ENCODE peak calls at places on chromosomes 12 and 14, in nine cellular contexts. D is fibroblast of lung; E is neural progenitor cell; P is hepatocyte; R is CD8-positive, alpha-beta T cell; U is suprapubic skin; F is esophagus muscularis mucosa; L is IMR-90; G is H9. J is an unnamed sample.

GRCh38 chr14:68318788-68319187 is 474.1 kb downstream of the ZFP36L1 start:
- DNase-seq in D (no peak), E (no peak), P (no peak), R (no peak), U (no peak), F (no peak), L (no peak), G (no peak), J (no peak)

GRCh38 chr14:92464156-92464555 is 49.4 kb upstream of the RIN3 start:
- DNase-seq in D (no peak), E (no peak), P (no peak), R (no peak), U (no peak), F (no peak), L (no peak), G (no peak), J (no peak)

GRCh38 chr12:120225852-120226640 is 25.1 kb upstream of the RPLP0 start:
- DNase-seq in D (no peak), E (no peak), P (no peak), R (peak; percentile 9), U (no peak), F (no peak), L (no peak), G (no peak), J (no peak)

GRCh38 chr14:92589213-92589852 is 75.8 kb downstream of the RIN3 start:
- DNase-seq in D (peak; percentile 30), E (peak; percentile 45), P (peak; percentile 34), R (no peak), U (peak; percentile 17), F (no peak), L (peak; percentile 52), G (no peak), J (no peak)

GRCh38 chr14:60981626-60982455 is 796 bp downstream of the SLC38A6 start:
- DNase-seq in D (peak; percentile 90), E (peak; percentile 19), P (peak; percentile 76), R (no peak), U (no peak), F (no peak), L (peak; percentile 94), G (no peak), J (peak; percentile 33)

GRCh38 chr14:61466249-61466904 is 145.0 kb downstream of the PRKCH start:
- DNase-seq in D (peak; percentile 95), E (peak; percentile 60), P (peak; percentile 71), R (no peak), U (no peak), F (peak; percentile 89), L (peak; percentile 98), G (peak; percentile 49), J (peak; percentile 87)

GRCh38 chr14:93059917-93060545 is 55.7 kb downstream of the ITPK1 start:
- DNase-seq in D (no peak), E (no peak), P (no peak), R (peak; percentile 40), U (no peak), F (no peak), L (no peak), G (peak; percentile 59), J (no peak)

GRCh38 chr12:97939141-97939540 is 476.5 kb downstream of the RMST start:
- DNase-seq in D (no peak), E (no peak), P (no peak), R (no peak), U (no peak), F (no peak), L (no peak), G (no peak), J (no peak)

GRCh38 chr14:22998324-22999012 is 11.5 kb downstream of the C14orf93 start:
- DNase-seq in D (no peak), E (no peak), P (no peak), R (no peak), U (no peak), F (no peak), L (no peak), G (no peak), J (no peak)

GRCh38 chr14:32662234-32662633 is 276.4 kb upstream of the NPAS3 start:
- DNase-seq in D (peak; percentile 33), E (no peak), P (no peak), R (no peak), U (no peak), F (no peak), L (no peak), G (no peak), J (no peak)

GRCh38 chr12:69570000-69570516 is 15.2 kb upstream of the CCT2 start:
- DNase-seq in D (peak; percentile 96), E (no peak), P (no peak), R (no peak), U (no peak), F (no peak), L (no peak), G (no peak), J (peak; percentile 46)

GRCh38 chr12:55847603-55848329 is 5.0 kb upstream of the MMP19 start:
- DNase-seq in D (peak; percentile 99), E (no peak), P (peak; percentile 91), R (no peak), U (peak; percentile 97), F (peak; percentile 98), L (peak; percentile 100), G (no peak), J (peak; percentile 73)

GRCh38 chr12:31272607-31273225 is 53.2 kb downstream of the SINHCAF start:
- DNase-seq in D (no peak), E (no peak), P (no peak), R (no peak), U (no peak), F (no peak), L (no peak), G (no peak), J (no peak)
- H3K27ac ChIP-seq in D (no peak overlapping the region), E (no peak overlapping the region), P (no peak overlapping the region), R (no peak overlapping the region), U (no peak overlapping the region), F (no peak overlapping the region), L (no peak overlapping the region), G (no peak overlapping the region), J (no peak overlapping the region)

DNA sequence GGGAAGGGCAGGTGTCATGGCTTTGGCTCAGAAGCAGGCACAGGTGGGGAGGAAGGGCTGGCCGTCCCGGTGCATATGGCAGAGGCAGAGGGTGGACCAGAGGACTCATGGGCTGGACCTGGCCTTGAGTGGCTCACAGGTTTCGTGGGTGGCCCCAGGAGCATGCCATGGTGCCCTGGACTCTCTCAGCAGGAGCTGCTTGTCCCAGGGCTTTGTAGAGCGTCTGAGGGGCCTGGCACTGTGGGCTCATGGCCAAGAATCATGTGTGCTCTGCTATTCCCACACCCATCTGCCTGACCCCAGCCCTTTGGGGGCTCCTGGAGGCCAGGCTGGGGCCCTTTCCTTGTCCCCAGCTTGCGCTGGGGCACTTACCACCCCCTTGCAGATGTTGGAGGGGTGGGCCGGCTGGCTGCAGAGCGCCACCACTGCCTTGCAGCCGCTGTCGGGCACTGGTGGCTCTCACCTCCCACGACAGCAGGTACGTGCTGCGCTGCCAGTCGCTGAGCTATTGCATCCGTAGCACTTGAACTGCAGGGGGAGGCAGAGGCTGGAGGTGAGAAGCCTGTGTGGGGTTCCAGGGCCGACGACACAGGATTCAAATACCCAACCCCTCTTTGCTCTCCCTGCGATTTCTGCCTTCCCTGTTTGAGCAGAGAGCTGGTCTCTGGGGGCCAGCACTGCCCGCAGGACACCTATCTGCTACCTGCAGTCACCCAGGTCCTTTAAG is 187.4 kb upstream of the PRMT8 start:
- DNase-seq in D (peak; percentile 16), E (peak; percentile 66), P (peak; percentile 25), R (no peak), U (no peak), F (no peak), L (no peak), G (peak; percentile 86), J (no peak)
- TF ChIP-seq CTCF in D (no peak), E (peak; percentile 47), P (peak; percentile 28), R (no peak), U (no peak), F (no peak), L (no peak), G (peak; percentile 67), J (no peak)

GRCh38 chr14:37707716-37708115 is 112.3 kb downstream of the TTC6 start:
- DNase-seq in D (peak; percentile 5), E (no peak), P (no peak), R (no peak), U (no peak), F (no peak), L (peak; percentile 48), G (no peak), J (peak; percentile 8)

GRCh38 chr14:37709419-37710195 is 114.2 kb downstream of the TTC6 start:
- DNase-seq in D (peak; percentile 17), E (no peak), P (no peak), R (no peak), U (no peak), F (no peak), L (peak; percentile 39), G (no peak), J (peak; percentile 28)

GRCh38 chr14:37708481-37708880 is 113.1 kb downstream of the TTC6 start:
- DNase-seq in D (peak; percentile 68), E (no peak), P (no peak), R (no peak), U (no peak), F (no peak), L (peak; percentile 60), G (no peak), J (no peak)

GRCh38 chr14:37712976-37713431 is 117.6 kb downstream of the TTC6 start:
- DNase-seq in D (no peak), E (no peak), P (no peak), R (no peak), U (no peak), F (no peak), L (no peak), G (no peak), J (no peak)

GRCh38 chr14:37711499-37712475 is 116.4 kb downstream of the TTC6 start:
- DNase-seq in D (no peak), E (no peak), P (peak; percentile 42), R (no peak), U (no peak), F (no peak), L (no peak), G (no peak), J (no peak)
- H3K27ac ChIP-seq in D (no peak overlapping the region), E (no peak overlapping the region), P (no peak overlapping the region), R (no peak overlapping the region), U (no peak overlapping the region), F (no peak overlapping the region), L (no peak overlapping the region), G (no peak overlapping the region), J (no peak overlapping the region)

GRCh38 chr12:39275846-39276245 is 167.1 kb downstream of the KIF21A start:
- DNase-seq in D (no peak), E (no peak), P (no peak), R (no peak), U (no peak), F (no peak), L (no peak), G (no peak), J (no peak)

GRCh38 chr12:39267886-39268285 is 175.0 kb downstream of the KIF21A start:
- DNase-seq in D (no peak), E (no peak), P (no peak), R (no peak), U (no peak), F (no peak), L (no peak), G (no peak), J (no peak)

GRCh38 chr12:39277416-39277815 is 165.5 kb downstream of the KIF21A start:
- DNase-seq in D (no peak), E (no peak), P (no peak), R (no peak), U (no peak), F (no peak), L (no peak), G (no peak), J (no peak)

GRCh38 chr12:39272934-39273770 is 169.8 kb downstream of the KIF21A start:
- DNase-seq in D (peak; percentile 39), E (peak; percentile 56), P (peak; percentile 61), R (peak; percentile 8), U (no peak), F (no peak), L (peak; percentile 3), G (no peak), J (peak; percentile 18)
- TF ChIP-seq CTCF in D (peak; percentile 70), E (peak; percentile 76), P (peak; percentile 66), R (peak; percentile 63), U (no peak), F (peak; percentile 26), L (peak; percentile 52), G (peak; percentile 78), J (peak; percentile 71)